ENCODE peak calls at places on chromosomes 4 and X, in five cellular contexts. One of them, this sample, is unnamed.

GRCh38 chr4:30380404-30380998 is 339.7 kb upstream of the PCDH7 start:
- DNase-seq in OCI-LY7: peak
- DNase-seq in SK-N-SH: peak
- DNase-seq in hepatocyte: peak
- DNase-seq in HCT116: peak
- DNase-seq in this sample: peak

GRCh38 chr4:27913738-27914137 is 1053.1 kb downstream of the STIM2 start:
- DNase-seq in HCT116: no peak
- DNase-seq in OCI-LY7: no peak
- DNase-seq in hepatocyte: no peak
- DNase-seq in SK-N-SH: no peak
- DNase-seq in this sample: no peak

GRCh38 chr4:153426207-153426886 is 39.8 kb upstream of the TMEM131L start:
- DNase-seq in OCI-LY7: peak
- DNase-seq in SK-N-SH: no peak
- DNase-seq in hepatocyte: no peak
- DNase-seq in HCT116: no peak
- DNase-seq in this sample: no peak

GRCh38 chr4:163380703-163381102 is 37.0 kb downstream of the NPY5R start:
- DNase-seq in SK-N-SH: no peak
- DNase-seq in HCT116: no peak
- DNase-seq in hepatocyte: peak
- DNase-seq in OCI-LY7: no peak
- DNase-seq in this sample: no peak

GRCh38 chr4:172982151-172982590 is 186.4 kb upstream of the GALNT7 start:
- DNase-seq in hepatocyte: no peak
- DNase-seq in SK-N-SH: no peak
- DNase-seq in OCI-LY7: no peak
- DNase-seq in HCT116: peak
- DNase-seq in this sample: peak

GRCh38 chrX:101263766-101264165 is 27.4 kb downstream of the TAF7L start:
- DNase-seq in hepatocyte: no peak
- DNase-seq in OCI-LY7: no peak
- DNase-seq in SK-N-SH: no peak
- DNase-seq in HCT116: no peak
- DNase-seq in this sample: peak

GRCh38 chr4:121360496-121360895 is 20.3 kb downstream of the QRFPR start:
- DNase-seq in SK-N-SH: no peak
- DNase-seq in HCT116: no peak
- DNase-seq in hepatocyte: no peak
- DNase-seq in OCI-LY7: no peak
- DNase-seq in this sample: peak

GRCh38 chr4:88613417-88613875 is 21.2 kb downstream of the HERC3 start:
- DNase-seq in OCI-LY7: peak
- DNase-seq in SK-N-SH: no peak
- DNase-seq in hepatocyte: no peak
- DNase-seq in HCT116: no peak
- DNase-seq in this sample: no peak

GRCh38 chrX:107551546-107551945 is 76.8 kb upstream of the PRPS1 start:
- DNase-seq in SK-N-SH: no peak
- DNase-seq in hepatocyte: no peak
- DNase-seq in OCI-LY7: no peak
- DNase-seq in HCT116: no peak
- DNase-seq in this sample: no peak

GRCh38 chr4:184313058-184313709 is 95.5 kb upstream of the ENPP6 start:
- DNase-seq in OCI-LY7: no peak
- DNase-seq in hepatocyte: no peak
- DNase-seq in HCT116: no peak
- DNase-seq in SK-N-SH: no peak
- DNase-seq in this sample: no peak

GRCh38 chr4:114900934-114901333 is 212.5 kb downstream of the NDST4 start:
- DNase-seq in SK-N-SH: no peak
- DNase-seq in hepatocyte: no peak
- DNase-seq in HCT116: no peak
- DNase-seq in OCI-LY7: no peak
- DNase-seq in this sample: no peak

GRCh38 chr4:138775890-138776289 is 239.7 kb upstream of the NOCT start:
- DNase-seq in SK-N-SH: no peak
- DNase-seq in HCT116: no peak
- DNase-seq in hepatocyte: peak
- DNase-seq in OCI-LY7: peak
- DNase-seq in this sample: peak

GRCh38 chr4:40672528-40673522 is 43.2 kb upstream of the RBM47 start:
- DNase-seq in hepatocyte: peak
- DNase-seq in HCT116: peak
- DNase-seq in SK-N-SH: no peak
- DNase-seq in OCI-LY7: no peak
- DNase-seq in this sample: peak

GRCh38 chr4:175253184-175253902 is 335.2 kb downstream of the ADAM29 start:
- DNase-seq in OCI-LY7: peak
- DNase-seq in HCT116: peak
- DNase-seq in hepatocyte: no peak
- DNase-seq in SK-N-SH: no peak
- DNase-seq in this sample: peak

GRCh38 chrX:146278381-146278780 is 460.8 kb downstream of the SLITRK2 start:
- DNase-seq in HCT116: no peak
- DNase-seq in SK-N-SH: no peak
- DNase-seq in hepatocyte: peak
- DNase-seq in OCI-LY7: no peak
- DNase-seq in this sample: no peak

GRCh38 chr4:7397206-7398103 is 37.3 kb downstream of the PSAPL1 start:
- DNase-seq in HCT116: no peak
- DNase-seq in OCI-LY7: no peak
- DNase-seq in SK-N-SH: peak
- DNase-seq in hepatocyte: no peak
- DNase-seq in this sample: no peak

GRCh38 chr4:76570141-76570989 is 135.3 kb downstream of the SHROOM3 start:
- DNase-seq in OCI-LY7: no peak
- DNase-seq in hepatocyte: peak
- DNase-seq in SK-N-SH: no peak
- DNase-seq in HCT116: no peak
- DNase-seq in this sample: peak
- H2AFZ ChIP-seq in OCI-LY7: no peak
- H2AFZ ChIP-seq in hepatocyte: no peak
- H2AFZ ChIP-seq in SK-N-SH: no peak
- H2AFZ ChIP-seq in HCT116: no peak
- H2AFZ ChIP-seq in this sample: peak

DNA sequence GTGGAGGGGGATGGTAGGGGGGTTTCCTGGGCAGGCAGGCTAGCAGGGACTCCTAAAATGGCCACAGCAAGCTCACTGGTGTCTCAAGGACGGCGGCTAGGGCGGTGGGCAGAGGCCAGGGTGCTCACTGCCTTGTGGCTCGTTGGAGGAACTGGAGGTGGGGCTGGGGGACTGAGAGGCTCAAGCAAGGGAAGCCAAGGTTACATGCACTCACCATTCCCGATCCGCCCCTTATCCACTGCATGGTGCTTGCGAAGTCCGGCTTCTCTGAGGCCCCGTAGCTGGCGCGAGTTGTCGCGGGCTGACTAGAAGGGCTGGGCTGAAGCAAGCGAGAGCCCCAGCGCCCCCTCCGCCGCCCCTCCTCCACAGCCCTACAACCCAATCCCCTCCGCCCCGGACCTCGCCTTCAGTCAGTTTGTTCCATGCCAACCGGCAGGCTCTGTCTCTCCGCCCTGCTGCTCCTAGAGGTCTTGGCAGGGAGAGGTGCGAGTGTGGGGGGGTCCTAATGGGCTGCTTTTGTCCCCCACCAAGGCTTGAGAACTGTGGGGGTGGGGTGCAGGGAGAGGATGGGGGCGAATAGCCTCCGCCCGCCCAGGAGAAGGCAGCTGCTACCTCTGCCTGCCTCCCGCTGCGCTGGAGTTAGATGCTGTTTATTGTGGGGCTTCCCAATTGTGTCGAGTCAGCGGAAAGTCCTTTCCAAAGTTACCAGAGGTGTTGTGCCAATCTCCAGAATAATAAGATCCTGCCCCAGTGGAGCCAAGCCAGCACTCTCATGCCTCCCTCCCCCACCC is at the start of gene ARHGEF9:
- DNase-seq in HCT116: no peak
- DNase-seq in SK-N-SH: peak
- DNase-seq in hepatocyte: peak
- DNase-seq in OCI-LY7: no peak
- DNase-seq in this sample: peak
- H3K4me3 ChIP-seq in HCT116: no peak
- H3K4me3 ChIP-seq in SK-N-SH: peak
- H3K4me3 ChIP-seq in hepatocyte: peak
- H3K4me3 ChIP-seq in OCI-LY7: no peak
- H3K4me3 ChIP-seq in this sample: peak

DNA sequence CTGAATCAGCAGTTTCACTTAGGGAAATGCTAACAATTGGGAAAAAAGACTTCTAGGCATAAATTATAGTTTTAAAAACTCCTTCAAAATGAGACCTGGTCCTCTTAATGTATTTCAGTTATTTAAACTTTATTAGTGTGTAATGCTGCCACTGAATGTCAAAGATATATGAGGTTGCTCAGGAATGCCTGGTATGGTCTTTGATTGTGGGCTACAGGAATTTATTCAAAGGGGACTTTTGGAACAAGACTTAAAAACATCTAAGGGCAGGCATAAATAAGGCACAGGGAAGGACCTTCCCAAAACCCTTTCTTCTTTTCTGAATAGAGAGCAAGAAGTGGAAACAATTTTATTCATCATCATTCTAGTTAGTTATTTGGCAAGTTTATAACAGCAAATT is 439.1 kb downstream of the TLL1 start:
- DNase-seq in HCT116: no peak
- DNase-seq in OCI-LY7: no peak
- DNase-seq in SK-N-SH: no peak
- DNase-seq in hepatocyte: no peak
- DNase-seq in this sample: no peak
- TF ChIP-seq EZH2phosphoT487 in HCT116: no peak
- TF ChIP-seq EZH2phosphoT487 in OCI-LY7: no peak
- TF ChIP-seq EZH2phosphoT487 in SK-N-SH: no peak
- TF ChIP-seq EZH2phosphoT487 in hepatocyte: no peak
- TF ChIP-seq EZH2phosphoT487 in this sample: no peak

GRCh38 chr4:168119870-168120269 is 27.5 kb downstream of the ANXA10 start:
- DNase-seq in SK-N-SH: no peak
- DNase-seq in hepatocyte: no peak
- DNase-seq in OCI-LY7: no peak
- DNase-seq in HCT116: no peak
- DNase-seq in this sample: peak

GRCh38 chr4:168124008-168124641 is 31.8 kb downstream of the ANXA10 start:
- DNase-seq in hepatocyte: no peak
- DNase-seq in OCI-LY7: no peak
- DNase-seq in HCT116: no peak
- DNase-seq in SK-N-SH: no peak
- DNase-seq in this sample: peak

GRCh38 chr4:168119100-168119499 is 26.8 kb downstream of the ANXA10 start:
- DNase-seq in HCT116: no peak
- DNase-seq in OCI-LY7: no peak
- DNase-seq in hepatocyte: no peak
- DNase-seq in SK-N-SH: no peak
- DNase-seq in this sample: no peak
- H2AFZ ChIP-seq in HCT116: peak
- H2AFZ ChIP-seq in OCI-LY7: no peak
- H2AFZ ChIP-seq in hepatocyte: no peak
- H2AFZ ChIP-seq in SK-N-SH: no peak
- H2AFZ ChIP-seq in this sample: no peak

This sample was measured in GM23248.